ENCODE peak calls at places on chromosomes 5 and 9, in four cellular contexts. Y is lower leg skin, X is NB4, P is A549. W is an unnamed sample.

GRCh38 chr9:14155237-14155636 is 158.7 kb downstream of the NFIB start:
- DNase-seq in X (no peak), P (no peak), Y (no peak), W (no peak)

GRCh38 chr9:13023498-13023897 is 248.7 kb downstream of the LURAP1L start:
- DNase-seq in X (no peak), P (peak), Y (no peak), W (no peak)

GRCh38 chr5:7876867-7877266 is 7.9 kb downstream of the MTRR start:
- DNase-seq in Y (no peak), P (no peak), X (peak), W (peak)

GRCh38 chr5:176416123-176416924 is at the start of gene CLTB:
- DNase-seq in X (peak), Y (peak), P (peak), W (peak)

GRCh38 chr5:159897786-159898393 is 18.4 kb upstream of the ADRA1B start:
- DNase-seq in P (no peak), Y (no peak), X (no peak), W (no peak)

GRCh38 chr5:17374157-17374556 is 123.9 kb upstream of the TAF11L2 start:
- DNase-seq in P (peak), Y (no peak), X (no peak), W (no peak)

GRCh38 chr5:61257421-61257820 is 74.6 kb upstream of the ZSWIM6 start:
- DNase-seq in Y (no peak), X (no peak), P (no peak), W (no peak)

GRCh38 chr5:17992296-17992695 is 358.0 kb downstream of the TAF11L14 start:
- DNase-seq in P (no peak), X (no peak), Y (no peak), W (no peak)

GRCh38 chr5:10701567-10702039 is 59.4 kb downstream of the DAP start:
- DNase-seq in X (peak), Y (no peak), P (peak), W (peak)

GRCh38 chr5:56170557-56170956 is 62.6 kb downstream of the ANKRD55 start:
- DNase-seq in Y (no peak), P (no peak), X (no peak), W (no peak)

GRCh38 chr9:133819923-133820322 is 81.8 kb upstream of the SARDH start:
- DNase-seq in X (no peak), Y (no peak), P (no peak), W (no peak)

GRCh38 chr9:588952-589351 is 252.5 kb upstream of the DMRT1 start:
- DNase-seq in Y (no peak), P (no peak), X (no peak), W (no peak)

GRCh38 chr9:16715404-16715803 is 155.1 kb downstream of the BNC2 start:
- DNase-seq in Y (no peak), P (no peak), X (no peak), W (no peak)

GRCh38 chr5:139579-140442 is 47.8 kb downstream of the PLEKHG4B start:
- DNase-seq in Y (no peak), P (no peak), X (no peak), W (no peak)

GRCh38 chr9:5626727-5627634 is 1.9 kb upstream of the RIC1 start:
- DNase-seq in X (peak), Y (peak), P (peak), W (peak)

DNA sequence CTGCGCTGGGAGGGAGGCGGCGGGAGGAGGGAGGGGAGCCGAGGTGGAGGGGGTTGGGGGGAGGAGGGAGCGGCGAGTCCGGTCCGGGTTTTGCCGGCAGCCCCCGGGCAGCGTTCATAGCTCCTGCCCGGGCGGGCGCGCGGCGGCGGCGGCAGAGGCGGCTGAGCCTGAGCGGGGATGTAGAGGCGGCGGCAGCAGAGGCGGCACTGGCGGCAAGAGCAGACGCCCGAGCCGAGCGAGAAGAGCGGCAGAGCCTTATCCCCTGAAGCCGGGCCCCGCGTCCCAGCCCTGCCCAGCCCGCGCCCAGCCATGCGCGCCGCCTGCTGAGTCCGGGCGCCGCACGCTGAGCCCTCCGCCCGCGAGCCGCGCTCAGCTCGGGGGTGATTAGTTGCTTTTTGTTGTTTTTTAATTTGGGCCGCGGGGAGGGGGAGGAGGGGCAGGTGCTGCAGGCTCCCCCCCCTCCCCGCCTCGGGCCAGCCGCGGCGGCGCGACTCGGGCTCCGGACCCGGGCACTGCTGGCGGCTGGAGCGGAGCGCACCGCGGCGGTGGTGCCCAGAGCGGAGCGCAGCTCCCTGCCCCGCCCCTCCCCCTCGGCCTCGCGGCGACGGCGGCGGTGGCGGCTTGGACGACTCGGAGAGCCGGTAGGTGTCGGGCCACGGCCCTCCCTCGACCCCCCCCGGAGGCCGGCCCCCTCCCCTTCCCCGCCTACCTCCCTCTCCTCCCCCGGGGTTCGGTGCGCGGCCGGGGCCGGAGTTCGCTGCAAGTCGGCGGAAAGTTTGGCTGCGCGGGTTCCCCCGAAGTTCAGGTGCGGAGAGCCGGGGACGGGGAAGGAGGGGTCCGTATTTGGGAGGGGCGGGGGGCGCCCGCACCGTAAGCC is at the start of gene CXXC5:
- DNase-seq in X (peak), P (peak), Y (no peak), W (peak)
- TF ChIP-seq POLR2A in X (peak), P (peak), Y (no peak), W (peak)

GRCh38 chr5:72848474-72849428 is 32.3 kb downstream of the TNPO1 start:
- DNase-seq in Y (peak), X (peak), P (peak), W (peak)
- TF ChIP-seq POLR2A in Y (no peak), X (peak), P (no peak), W (no peak)

GRCh38 chr5:14144586-14145355 is 1.6 kb downstream of the TRIO start:
- DNase-seq in Y (peak), X (peak), P (peak), W (peak)
- TF ChIP-seq POLR2A in Y (no peak), X (no peak), P (no peak), W (no peak)

DNA sequence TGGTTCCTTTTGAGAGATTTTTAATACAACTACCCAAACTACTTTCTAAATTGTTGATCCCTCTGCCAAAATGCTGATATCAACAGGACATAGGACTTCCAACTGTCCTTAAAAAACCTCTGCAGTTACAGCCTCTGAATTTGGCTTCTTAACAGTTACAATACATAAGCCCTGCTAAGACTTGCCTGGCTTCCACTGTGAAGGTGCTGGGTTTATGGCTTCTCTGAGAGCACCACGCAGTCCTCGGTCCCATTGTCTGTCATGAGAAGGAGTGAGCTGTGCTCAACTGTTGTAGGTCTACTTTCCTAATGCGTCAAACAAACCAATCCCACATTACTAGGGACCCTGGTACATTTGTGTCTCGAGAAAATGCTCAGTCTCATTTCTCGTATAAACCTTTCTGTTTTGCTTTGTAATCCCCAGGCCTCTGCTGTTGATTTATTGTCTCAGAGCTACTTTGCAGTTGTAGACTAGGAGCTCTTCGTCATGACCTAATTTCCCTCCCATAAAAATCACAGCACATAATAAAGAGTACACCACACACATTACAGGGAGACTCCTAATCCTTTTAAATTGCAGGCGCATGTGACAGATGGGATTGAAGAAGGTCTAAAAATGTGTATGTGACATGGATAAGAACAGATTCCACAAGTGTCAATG is 274.9 kb downstream of the NR3C1 start:
- DNase-seq in X (no peak), P (no peak), Y (no peak), W (no peak)
- TF ChIP-seq POLR2A in X (no peak), P (no peak), Y (no peak), W (no peak)

GRCh38 chr9:89179920-89180667 is 1.5 kb upstream of the SHC3 start:
- DNase-seq in Y (peak), P (peak), X (peak), W (peak)
- TF ChIP-seq POLR2A in Y (no peak), P (peak), X (peak), W (no peak)

DNA sequence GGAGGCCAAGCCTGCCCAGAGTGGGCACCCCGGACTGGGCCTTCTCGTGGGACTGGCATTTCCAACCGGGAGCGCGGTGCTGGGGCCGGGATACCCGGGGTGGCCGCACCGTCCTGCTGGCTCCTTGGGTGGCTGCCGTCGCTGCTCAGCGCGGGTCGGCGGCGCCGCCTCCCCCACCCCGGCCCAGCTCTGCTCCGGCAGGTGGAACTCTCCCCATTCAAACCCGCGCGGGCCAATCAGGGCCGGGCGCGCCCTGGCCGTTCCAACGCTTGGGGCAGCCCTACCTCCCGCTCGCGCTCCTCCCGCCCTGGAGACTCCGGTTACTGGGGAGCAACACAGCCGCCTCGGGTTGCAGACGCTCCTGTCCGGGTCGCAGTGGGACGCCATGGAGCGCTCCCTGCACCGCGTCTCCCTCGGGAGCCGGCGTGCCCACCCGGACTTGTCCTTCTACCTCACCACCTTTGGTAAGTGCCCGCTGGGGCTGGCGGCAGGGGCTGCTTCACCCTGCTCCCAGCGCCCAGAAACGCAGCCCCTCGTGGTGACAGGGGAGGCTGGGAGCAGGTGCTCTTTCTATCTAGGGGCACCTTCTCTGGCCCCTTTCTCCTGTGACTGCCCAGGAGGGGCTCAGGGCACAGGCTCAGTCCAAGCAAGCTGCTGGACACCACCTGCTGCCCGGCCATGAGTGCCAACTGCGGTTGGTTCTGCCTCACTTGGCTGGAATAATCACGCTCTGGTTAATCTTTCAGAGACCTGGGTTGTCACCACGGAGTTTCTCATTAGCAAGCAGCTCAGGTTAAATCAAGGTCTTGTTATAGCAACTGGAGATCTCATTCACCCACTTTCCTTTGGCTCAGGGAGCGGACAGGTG is at the start of gene RGS3:
- DNase-seq in X (no peak), Y (no peak), P (peak), W (no peak)
- TF ChIP-seq POLR2A in X (no peak), Y (no peak), P (no peak), W (no peak)

GRCh38 chr9:25421560-25421959 is 256.7 kb downstream of the TUSC1 start:
- DNase-seq in P (no peak), X (no peak), Y (no peak), W (no peak)
- TF ChIP-seq POLR2A in P (no peak), X (no peak), Y (no peak), W (no peak)